ENCODE peak calls at places on chromosomes 13 and 19, in five cellular contexts. M, N, Z, L and I are unnamed samples.

GRCh38 chr19:10766681-10767201 is 48.9 kb downstream of the DNM2 start:
- DNase-seq in Z (peak; percentile 82), N (no peak), L (no peak), M (peak; percentile 24), I (no peak)

GRCh38 chr13:34011552-34012085 is 193.7 kb downstream of the RFC3 start:
- DNase-seq in M (no peak), L (peak; percentile 11), Z (peak; percentile 22), N (no peak), I (peak; percentile 55)

GRCh38 chr13:19519049-19519448 is 42.3 kb downstream of the TPTE2 start:
- DNase-seq in Z (no peak), M (no peak), N (no peak), L (no peak), I (no peak)

GRCh38 chr13:99062593-99062992 is 84.7 kb upstream of the DOCK9 start:
- DNase-seq in Z (peak; percentile 32), M (peak; percentile 30), L (no peak), N (no peak), I (no peak)

GRCh38 chr19:16777811-16778210 is 51.4 kb upstream of the SIN3B start:
- DNase-seq in N (no peak), Z (no peak), L (no peak), M (no peak), I (no peak)

GRCh38 chr13:106496072-106496997 is 39.1 kb downstream of the EFNB2 start:
- DNase-seq in L (peak; percentile 38), M (no peak), Z (no peak), N (no peak), I (no peak)

GRCh38 chr19:13195678-13196077 is 45.5 kb downstream of the IER2 start:
- DNase-seq in N (no peak), L (peak; percentile 61), M (no peak), Z (no peak), I (peak; percentile 75)

GRCh38 chr13:34967851-34968562 is 25.9 kb downstream of the NBEA start:
- DNase-seq in L (no peak), M (no peak), N (no peak), Z (no peak), I (no peak)

GRCh38 chr13:79918620-79919019 is 422.3 kb downstream of the SPRY2 start:
- DNase-seq in N (no peak), Z (no peak), M (no peak), L (no peak), I (no peak)

GRCh38 chr13:98476538-98476966 is 100.4 kb downstream of the STK24 start:
- DNase-seq in Z (peak; percentile 50), L (no peak), M (peak; percentile 92), N (no peak), I (peak; percentile 95)

GRCh38 chr13:49651775-49652690 is 23.7 kb downstream of the ARL11 start:
- DNase-seq in N (no peak), M (no peak), L (no peak), Z (no peak), I (no peak)

GRCh38 chr19:56221851-56222250 is 19.8 kb downstream of the ZSCAN5C start:
- DNase-seq in Z (no peak), L (no peak), N (no peak), M (no peak), I (no peak)

GRCh38 chr19:7848779-7849457 is 18.9 kb downstream of the EVI5L start:
- DNase-seq in N (no peak), L (no peak), M (no peak), Z (no peak), I (no peak)

GRCh38 chr13:26468203-26468602 is 89.3 kb upstream of the WASF3 start:
- DNase-seq in M (no peak), L (no peak), N (no peak), Z (no peak), I (no peak)

GRCh38 chr19:3184847-3185481 is 766 bp upstream of the NCLN start:
- DNase-seq in N (peak; percentile 75), L (peak; percentile 82), Z (peak; percentile 71), M (no peak), I (peak; percentile 70)

GRCh38 chr13:35771898-35772297 is 295.4 kb upstream of the MAB21L1 start:
- DNase-seq in N (no peak), L (no peak), M (peak; percentile 95), Z (no peak), I (no peak)

GRCh38 chr19:4075373-4075772 is 8.7 kb upstream of the ZBTB7A start:
- DNase-seq in Z (no peak), L (no peak), N (no peak), M (no peak), I (no peak)

GRCh38 chr13:107753748-107754147 is 461.6 kb downstream of the LIG4 start:
- DNase-seq in L (no peak), N (no peak), M (no peak), Z (no peak), I (no peak)

GRCh38 chr19:3125900-3126524 is 9.8 kb upstream of the GNA15 start:
- DNase-seq in M (no peak), N (no peak), L (peak; percentile 61), Z (peak; percentile 71), I (peak; percentile 78)

GRCh38 chr19:3976495-3977241 is 5.8 kb upstream of the DAPK3 start:
- DNase-seq in L (no peak), Z (peak; percentile 88), M (no peak), N (no peak), I (peak; percentile 57)

GRCh38 chr13:46137627-46138026 is 32.8 kb upstream of the CPB2 start:
- DNase-seq in L (no peak), M (no peak), N (no peak), Z (no peak), I (no peak)

GRCh38 chr13:25249001-25249543 is 38.2 kb downstream of the MTMR6 start:
- DNase-seq in L (peak; percentile 34), Z (no peak), N (peak; percentile 9), M (peak; percentile 43), I (no peak)

GRCh38 chr19:3047307-3048189 is 14.7 kb downstream of the TLE5 start:
- DNase-seq in M (peak; percentile 63), L (peak; percentile 80), N (peak; percentile 93), Z (peak; percentile 93), I (peak; percentile 75)

GRCh38 chr19:23716792-23717191 is 29.8 kb upstream of the ZNF675 start:
- DNase-seq in Z (no peak), N (no peak), L (no peak), M (no peak), I (no peak)

DNA sequence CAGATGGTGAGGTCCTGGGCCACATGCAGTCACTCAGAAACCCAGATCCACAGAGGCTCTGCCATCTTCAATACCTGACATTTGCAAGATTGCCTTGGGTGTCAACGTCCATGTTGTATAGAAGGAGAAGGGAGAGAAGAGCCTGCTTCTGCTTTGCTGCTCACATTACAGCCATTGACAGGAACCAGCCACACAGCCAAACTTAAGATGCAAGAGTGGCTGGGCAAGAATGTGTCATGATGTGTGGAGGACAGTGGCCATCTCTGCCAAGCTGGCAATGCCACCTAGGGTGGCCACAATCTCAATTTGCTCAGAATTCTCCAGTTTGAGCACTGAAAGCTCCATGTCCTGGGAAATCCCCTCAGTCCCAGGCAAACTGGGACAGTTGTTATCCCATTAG is 25.9 kb upstream of the SERPINE3 start:
- DNase-seq in Z (no peak), N (no peak), L (no peak), M (no peak), I (no peak)
- H3K4me1 ChIP-seq in Z (no peaks in the 10 kb centered on the region), N (peaks cover 7% of the 10 kb centered on the region), L (no peaks in the 10 kb centered on the region), M (peaks cover 2% of the 10 kb centered on the region), I (no peaks in the 10 kb centered on the region)

GRCh38 chr19:5976768-5977167 is 1.2 kb downstream of the RANBP3 start:
- DNase-seq in M (no peak), Z (no peak), N (no peak), L (no peak), I (no peak)

GRCh38 chr19:5977785-5978605 is at the start of gene RANBP3:
- DNase-seq in N (peak; percentile 91), L (peak; percentile 100), Z (peak; percentile 99), M (peak; percentile 99), I (peak; percentile 99)

GRCh38 chr19:5975388-5975728 is 2.6 kb downstream of the RANBP3 start:
- DNase-seq in Z (no peak), M (no peak), L (no peak), N (no peak), I (no peak)

GRCh38 chr19:5978606-5979552 is 939 bp upstream of the RANBP3 start:
- DNase-seq in M (no peak), N (no peak), Z (no peak), L (no peak), I (no peak)

DNA sequence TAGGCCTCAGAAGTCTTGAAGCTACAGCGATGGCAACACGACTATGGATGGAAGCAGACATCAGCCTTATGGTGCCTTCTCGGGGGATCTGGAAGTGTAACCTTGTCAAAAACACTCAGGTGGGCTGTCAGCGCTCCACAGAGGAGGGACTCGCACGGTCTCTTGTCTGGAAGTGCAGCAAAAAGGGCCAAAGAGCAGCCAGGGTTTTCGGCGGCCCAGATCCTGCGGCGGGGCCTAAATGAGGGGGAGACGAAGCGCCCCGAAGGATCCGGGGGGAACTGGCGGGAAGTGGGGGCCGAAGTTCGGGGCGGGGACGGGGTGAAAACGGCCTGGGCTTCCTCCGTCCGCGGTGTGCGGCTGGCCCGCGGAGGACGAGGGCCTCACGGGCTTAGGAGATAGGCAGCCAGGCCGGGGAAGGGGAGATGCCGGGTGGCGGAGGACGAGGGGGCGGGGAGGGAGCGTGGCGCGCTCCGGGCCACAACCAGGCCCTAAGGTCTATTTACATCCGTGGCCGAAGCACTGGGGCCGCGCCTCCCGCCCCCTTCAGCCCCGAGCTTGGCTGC is 637 bp downstream of the RANBP3 start:
- DNase-seq in M (no peak), L (peak; percentile 34), Z (no peak), N (no peak), I (no peak)
- H3K27ac ChIP-seq in M (peak overlapping the region; percentile 80), L (peak overlapping the region; percentile 90), Z (peak overlapping the region; percentile 42), N (peak overlapping the region; percentile 85), I (peak overlapping the region; percentile 84)

GRCh38 chr13:111114362-111115050 is 604 bp upstream of the ARHGEF7 start:
- DNase-seq in M (peak; percentile 43), Z (peak; percentile 43), L (peak; percentile 54), N (peak; percentile 17), I (peak; percentile 55)

GRCh38 chr13:111116830-111117229 is 1.7 kb downstream of the ARHGEF7 start:
- DNase-seq in N (no peak), M (peak; percentile 14), Z (no peak), L (no peak), I (no peak)

GRCh38 chr13:111117289-111117688 is 2.2 kb downstream of the ARHGEF7 start:
- DNase-seq in M (no peak), L (no peak), Z (no peak), N (no peak), I (no peak)

GRCh38 chr13:111115051-111115840 is at the start of gene ARHGEF7:
- DNase-seq in L (peak; percentile 46), N (no peak), Z (peak; percentile 15), M (no peak), I (no peak)

GRCh38 chr13:111115841-111116500 is 861 bp downstream of the ARHGEF7 start:
- DNase-seq in L (peak; percentile 48), Z (no peak), N (peak; percentile 73), M (peak; percentile 87), I (peak; percentile 69)
- TF ChIP-seq CTCF in L (no peak), Z (no peak), N (no peak), M (no peak), I (no peak)

GRCh38 chr19:50994129-50994528 is 7.3 kb downstream of the KLK8 start:
- DNase-seq in Z (no peak), L (no peak), N (no peak), M (no peak), I (no peak)

GRCh38 chr19:50998061-50998460 is 3.3 kb downstream of the KLK8 start:
- DNase-seq in Z (no peak), L (no peak), N (no peak), M (no peak), I (no peak)

DNA sequence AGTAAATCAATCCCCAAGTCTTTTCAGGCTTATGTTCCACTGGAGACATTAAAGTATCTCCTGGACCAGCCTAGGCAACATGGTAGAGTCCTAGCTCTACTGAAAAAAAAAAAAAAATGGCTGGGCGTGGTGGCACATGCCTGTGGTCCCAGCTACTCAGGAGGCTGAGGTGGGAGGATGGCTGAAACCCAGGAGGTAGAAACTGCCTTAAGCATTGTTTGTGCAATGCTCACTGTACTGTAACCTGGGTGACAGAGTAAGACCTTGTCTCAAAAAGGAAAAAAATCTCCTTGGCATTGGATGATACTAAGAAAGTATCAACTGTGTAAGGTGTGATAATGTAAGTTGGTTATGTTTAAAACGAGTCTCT is 8.8 kb downstream of the KLK8 start:
- DNase-seq in L (no peak), N (no peak), Z (no peak), M (no peak), I (no peak)
- H3K4me1 ChIP-seq in L (no peaks in the 10 kb centered on the region), N (no peaks in the 10 kb centered on the region), Z (no peaks in the 10 kb centered on the region), M (no peaks in the 10 kb centered on the region), I (no peaks in the 10 kb centered on the region)